ENCODE peak calls at places on chromosomes 5 and 9, in six cellular contexts. H is astrocyte of the spinal cord, T is Caco-2, C is mammary epithelial cell, E is glutamatergic neuron, V is B cell. X is an unnamed sample.

GRCh38 chr9:106286249-106286648 is 576.7 kb upstream of the ZNF462 start:
- DNase-seq in H (peak; percentile 55), T (peak; percentile 20), C (peak; percentile 27), E (peak; percentile 25), V (no peak), X (peak; percentile 8)

GRCh38 chr5:98734646-98735045 is 38.8 kb upstream of the RGMB start:
- DNase-seq in H (no peak), T (no peak), C (no peak), E (no peak), V (no peak), X (no peak)

GRCh38 chr5:137453476-137454080 is 45.5 kb downstream of the SPOCK1 start:
- DNase-seq in H (peak; percentile 65), T (peak; percentile 41), C (peak; percentile 54), E (no peak), V (no peak), X (no peak)

GRCh38 chr5:156879665-156880285 is 29.7 kb downstream of the PPP1R2B start:
- DNase-seq in H (no peak), T (no peak), C (no peak), E (no peak), V (no peak), X (no peak)

GRCh38 chr5:36392818-36393217 is 91.1 kb upstream of the RANBP3L start:
- DNase-seq in H (peak; percentile 63), T (no peak), C (peak; percentile 24), E (no peak), V (no peak), X (no peak)

GRCh38 chr9:117414906-117415583 is at the start of gene ASTN2:
- DNase-seq in H (no peak), T (no peak), C (no peak), E (peak; percentile 71), V (no peak), X (peak; percentile 37)

GRCh38 chr9:40884072-40884901 is 244.2 kb downstream of the FOXD4L6 start:
- DNase-seq in H (no peak), T (no peak), C (no peak), E (no peak), V (peak; percentile 4), X (peak; percentile 10)

GRCh38 chr9:97425336-97425991 is 13.6 kb downstream of the TDRD7 start:
- DNase-seq in H (no peak), T (no peak), C (no peak), E (no peak), V (no peak), X (no peak)

GRCh38 chr5:206927-207536 is 10.9 kb downstream of the CCDC127 start:
- DNase-seq in H (no peak), T (no peak), C (no peak), E (no peak), V (peak; percentile 3), X (no peak)

GRCh38 chr5:142548739-142549275 is 137.1 kb downstream of the FGF1 start:
- DNase-seq in H (peak; percentile 98), T (peak; percentile 86), C (peak; percentile 87), E (peak; percentile 51), V (peak; percentile 44), X (peak; percentile 53)

GRCh38 chr5:78997090-78997489 is 12.0 kb upstream of the ARSB start:
- DNase-seq in H (no peak), T (no peak), C (no peak), E (no peak), V (no peak), X (no peak)

GRCh38 chr9:114495992-114496391 is 9.3 kb downstream of the WHRN start:
- DNase-seq in H (no peak), T (no peak), C (no peak), E (peak; percentile 55), V (no peak), X (no peak)

GRCh38 chr5:78577051-78577807 is 71.3 kb downstream of the LHFPL2 start:
- DNase-seq in H (no peak), T (no peak), C (no peak), E (no peak), V (no peak), X (no peak)

GRCh38 chr9:80175286-80175906 is 603.6 kb downstream of the TLE4 start:
- DNase-seq in H (peak; percentile 67), T (peak; percentile 0), C (peak; percentile 16), E (peak; percentile 23), V (no peak), X (peak; percentile 38)

GRCh38 chr5:169521366-169521983 is 62.1 kb upstream of the SPDL1 start:
- DNase-seq in H (peak; percentile 4), T (no peak), C (no peak), E (no peak), V (no peak), X (no peak)

GRCh38 chr5:114450516-114450909 is 88.6 kb downstream of the KCNN2 start:
- DNase-seq in H (no peak), T (no peak), C (no peak), E (no peak), V (no peak), X (no peak)

GRCh38 chr5:56516441-56516840 is 283.3 kb upstream of the ANKRD55 start:
- DNase-seq in H (no peak), T (no peak), C (no peak), E (no peak), V (no peak), X (no peak)

GRCh38 chr9:77843088-77843985 is 188.3 kb downstream of the GNAQ start:
- DNase-seq in H (no peak), T (no peak), C (no peak), E (no peak), V (no peak), X (no peak)

GRCh38 chr5:102663771-102664530 is 91.2 kb upstream of the PAM start:
- DNase-seq in H (no peak), T (no peak), C (peak; percentile 78), E (no peak), V (no peak), X (no peak)

GRCh38 chr9:12702160-12702758 is 9.1 kb downstream of the TYRP1 start:
- DNase-seq in H (peak; percentile 62), T (peak; percentile 9), C (peak; percentile 41), E (peak; percentile 50), V (no peak), X (no peak)

GRCh38 chr5:156402387-156402921 is 75.5 kb downstream of the SGCD start:
- DNase-seq in H (no peak), T (no peak), C (no peak), E (peak; percentile 44), V (peak; percentile 21), X (peak; percentile 78)

GRCh38 chr9:70475211-70475610 is 60.8 kb upstream of the KLF9 start:
- DNase-seq in H (no peak), T (no peak), C (no peak), E (no peak), V (no peak), X (no peak)

GRCh38 chr5:19064094-19064493 is 923.9 kb downstream of the CDH18 start:
- DNase-seq in H (no peak), T (no peak), C (no peak), E (no peak), V (no peak), X (no peak)

DNA sequence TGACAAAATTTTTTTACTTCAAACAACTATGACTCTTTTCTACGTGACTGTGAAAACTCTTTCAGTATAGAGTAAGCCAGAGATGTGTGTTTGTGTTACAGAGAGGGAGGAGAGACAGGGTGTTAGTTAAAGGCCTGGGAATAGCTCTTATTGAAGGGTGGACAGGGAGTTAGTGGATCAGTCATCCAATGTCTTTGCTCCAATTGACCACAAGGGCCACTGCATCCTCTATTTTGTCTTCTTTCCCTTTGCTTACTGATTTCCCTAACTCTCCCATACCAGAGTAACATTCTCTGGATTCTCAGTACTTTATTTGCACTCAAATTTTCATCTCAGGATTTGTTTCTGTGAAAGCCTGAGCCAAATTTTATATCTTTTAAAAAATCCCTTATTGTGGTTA is 920.3 kb downstream of the CDH18 start:
- DNase-seq in H (no peak), T (no peak), C (no peak), E (no peak), V (no peak), X (no peak)
- TF ChIP-seq CTCF in H (no peak), T (no peak), C (no peak), E (no peak), V (no peak), X (no peak)

DNA sequence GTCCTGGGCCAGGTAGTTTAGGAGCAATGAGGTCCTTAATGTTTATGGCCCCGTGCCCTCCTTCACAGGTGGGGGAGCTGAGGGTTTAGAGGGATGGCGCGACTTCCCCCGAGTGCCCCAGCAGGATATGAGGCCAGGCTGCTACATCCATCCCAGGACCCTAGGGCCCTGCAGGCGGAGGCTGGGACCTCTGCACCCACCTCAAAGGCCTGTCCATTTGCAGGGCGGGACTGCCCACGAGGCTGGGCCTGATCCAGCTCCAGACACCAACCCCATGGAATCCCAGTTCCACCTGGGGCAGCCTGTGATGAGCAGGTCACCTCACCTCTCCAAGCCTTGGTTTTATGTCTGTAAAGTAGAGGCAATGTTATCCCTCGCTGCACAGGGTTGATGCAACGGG is 142.1 kb downstream of the RXRA start:
- DNase-seq in H (no peak), T (no peak), C (no peak), E (no peak), V (no peak), X (no peak)
- TF ChIP-seq CTCF in H (no peak), T (no peak), C (no peak), E (no peak), V (no peak), X (no peak)

GRCh38 chr5:125222597-125223240 is 476.3 kb upstream of the ZNF608 start:
- DNase-seq in H (no peak), T (no peak), C (no peak), E (no peak), V (no peak), X (no peak)

GRCh38 chr5:125227333-125228075 is 481.1 kb upstream of the ZNF608 start:
- DNase-seq in H (peak; percentile 13), T (peak; percentile 49), C (no peak), E (peak; percentile 41), V (no peak), X (no peak)

GRCh38 chr5:125226825-125227224 is 480.4 kb upstream of the ZNF608 start:
- DNase-seq in H (no peak), T (no peak), C (no peak), E (no peak), V (no peak), X (no peak)

GRCh38 chr5:125228358-125228757 is 481.9 kb upstream of the ZNF608 start:
- DNase-seq in H (no peak), T (no peak), C (no peak), E (no peak), V (no peak), X (no peak)

DNA sequence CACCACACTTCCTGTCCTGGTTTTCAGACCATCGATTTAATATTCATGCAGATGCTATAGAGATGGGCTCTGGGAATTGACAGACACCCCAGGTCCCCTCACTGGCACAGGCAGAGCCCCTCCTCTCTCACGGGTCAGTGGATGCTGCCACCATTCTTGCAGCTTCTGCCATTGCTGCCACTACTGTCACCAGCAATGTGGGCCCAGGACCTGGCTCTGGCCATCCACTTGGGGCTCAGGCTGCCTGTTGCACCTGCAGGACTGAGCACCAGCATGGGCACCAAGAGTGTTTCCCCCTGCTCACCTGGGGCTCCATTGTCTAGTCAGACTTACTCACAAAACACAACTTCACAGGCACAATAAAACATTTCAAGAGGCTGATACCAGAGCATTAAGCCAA is 479.0 kb upstream of the ZNF608 start:
- DNase-seq in H (no peak), T (no peak), C (no peak), E (no peak), V (no peak), X (no peak)
- TF ChIP-seq CTCF in H (no peak), T (no peak), C (no peak), E (no peak), V (no peak), X (no peak)

DNA sequence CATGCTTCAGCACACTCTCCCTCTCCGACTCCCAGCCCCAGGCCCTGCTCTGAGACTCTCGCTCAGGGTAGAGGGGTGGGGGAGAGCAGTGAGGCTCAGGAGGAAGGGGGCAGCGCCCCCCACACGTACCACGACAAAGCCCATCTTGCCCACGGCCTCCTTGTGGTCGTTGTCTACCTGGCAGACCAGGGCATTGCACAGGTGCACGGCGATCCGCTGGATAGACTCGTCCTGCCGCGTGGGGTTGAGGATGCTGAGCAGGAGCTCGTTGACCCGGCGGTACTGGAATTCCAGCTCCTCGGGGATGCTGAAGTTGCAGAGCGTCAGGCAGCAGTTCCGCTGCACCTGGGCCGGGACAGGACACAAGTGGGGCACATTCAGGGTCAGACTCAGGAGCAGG is 18.5 kb upstream of the ZDHHC12 start:
- DNase-seq in H (no peak), T (peak; percentile 21), C (no peak), E (no peak), V (no peak), X (no peak)
- TF ChIP-seq CTCF in H (no peak), T (no peak), C (no peak), E (no peak), V (no peak), X (no peak)

X was measured in GM20000.